ENCODE peak calls at places on chromosomes 4 and X, in ten cellular contexts. One of them, this sample, is unnamed.

GRCh38 chr4:8015512-8015911 is 75.9 kb upstream of the AFAP1 start:
- DNase-seq in frontal cortex: peak; percentile 67
- DNase-seq in AML-193: no peak
- DNase-seq in HS-5: no peak
- DNase-seq in NCI-H2081: peak; percentile 22
- DNase-seq in NCI-H1105 treated with DMSO at 0.1 percent for 48 hours: no peak
- DNase-seq in pons: peak; percentile 65
- DNase-seq in CD4-positive, alpha-beta memory T cell: no peak
- DNase-seq in left lung: no peak
- DNase-seq in NCI-H1092: no peak
- DNase-seq in this sample: no peak

GRCh38 chr4:70705146-70705855 is 16.5 kb upstream of the RUFY3 start:
- DNase-seq in frontal cortex: peak; percentile 81
- DNase-seq in AML-193: peak; percentile 41
- DNase-seq in HS-5: no peak
- DNase-seq in NCI-H2081: no peak
- DNase-seq in NCI-H1105 treated with DMSO at 0.1 percent for 48 hours: peak; percentile 44
- DNase-seq in pons: peak; percentile 51
- DNase-seq in CD4-positive, alpha-beta memory T cell: peak; percentile 77
- DNase-seq in left lung: peak; percentile 85
- DNase-seq in NCI-H1092: peak; percentile 41
- DNase-seq in this sample: peak; percentile 83

GRCh38 chr4:89681671-89682070 is 155.3 kb downstream of the SNCA start:
- DNase-seq in frontal cortex: no peak
- DNase-seq in AML-193: no peak
- DNase-seq in HS-5: no peak
- DNase-seq in NCI-H2081: no peak
- DNase-seq in NCI-H1105 treated with DMSO at 0.1 percent for 48 hours: no peak
- DNase-seq in pons: no peak
- DNase-seq in CD4-positive, alpha-beta memory T cell: no peak
- DNase-seq in left lung: no peak
- DNase-seq in NCI-H1092: no peak
- DNase-seq in this sample: no peak

GRCh38 chr4:183444953-183445543 is 612 bp downstream of the CDKN2AIP start:
- DNase-seq in frontal cortex: peak; percentile 54
- DNase-seq in AML-193: peak; percentile 30
- DNase-seq in HS-5: no peak
- DNase-seq in NCI-H2081: no peak
- DNase-seq in NCI-H1105 treated with DMSO at 0.1 percent for 48 hours: peak; percentile 17
- DNase-seq in pons: no peak
- DNase-seq in CD4-positive, alpha-beta memory T cell: no peak
- DNase-seq in left lung: peak; percentile 47
- DNase-seq in NCI-H1092: no peak
- DNase-seq in this sample: peak; percentile 27

GRCh38 chr4:143417679-143418403 is 81.2 kb downstream of the GAB1 start:
- DNase-seq in frontal cortex: no peak
- DNase-seq in AML-193: no peak
- DNase-seq in HS-5: no peak
- DNase-seq in NCI-H2081: no peak
- DNase-seq in NCI-H1105 treated with DMSO at 0.1 percent for 48 hours: no peak
- DNase-seq in pons: no peak
- DNase-seq in CD4-positive, alpha-beta memory T cell: no peak
- DNase-seq in left lung: no peak
- DNase-seq in NCI-H1092: no peak
- DNase-seq in this sample: no peak

GRCh38 chrX:42832764-42833549 is 55.0 kb upstream of the PPP1R2C start:
- DNase-seq in frontal cortex: no peak
- DNase-seq in AML-193: no peak
- DNase-seq in HS-5: no peak
- DNase-seq in NCI-H2081: no peak
- DNase-seq in NCI-H1105 treated with DMSO at 0.1 percent for 48 hours: no peak
- DNase-seq in pons: peak; percentile 15
- DNase-seq in CD4-positive, alpha-beta memory T cell: no peak
- DNase-seq in left lung: no peak
- DNase-seq in NCI-H1092: no peak
- DNase-seq in this sample: no peak

GRCh38 chr4:37685726-37686372 is 327 bp downstream of the RELL1 start:
- DNase-seq in frontal cortex: no peak
- DNase-seq in AML-193: peak; percentile 56
- DNase-seq in HS-5: no peak
- DNase-seq in NCI-H2081: peak; percentile 33
- DNase-seq in NCI-H1105 treated with DMSO at 0.1 percent for 48 hours: peak; percentile 12
- DNase-seq in pons: no peak
- DNase-seq in CD4-positive, alpha-beta memory T cell: no peak
- DNase-seq in left lung: peak; percentile 52
- DNase-seq in NCI-H1092: peak; percentile 23
- DNase-seq in this sample: peak; percentile 80

GRCh38 chr4:45679411-45679810 is 444.4 kb downstream of the GABRG1 start:
- DNase-seq in frontal cortex: no peak
- DNase-seq in AML-193: no peak
- DNase-seq in HS-5: no peak
- DNase-seq in NCI-H2081: no peak
- DNase-seq in NCI-H1105 treated with DMSO at 0.1 percent for 48 hours: no peak
- DNase-seq in pons: no peak
- DNase-seq in CD4-positive, alpha-beta memory T cell: no peak
- DNase-seq in left lung: no peak
- DNase-seq in NCI-H1092: no peak
- DNase-seq in this sample: no peak

GRCh38 chrX:86436116-86436515 is 287.9 kb downstream of the DACH2 start:
- DNase-seq in frontal cortex: no peak
- DNase-seq in AML-193: no peak
- DNase-seq in HS-5: no peak
- DNase-seq in NCI-H2081: no peak
- DNase-seq in NCI-H1105 treated with DMSO at 0.1 percent for 48 hours: no peak
- DNase-seq in pons: no peak
- DNase-seq in CD4-positive, alpha-beta memory T cell: no peak
- DNase-seq in left lung: no peak
- DNase-seq in NCI-H1092: no peak
- DNase-seq in this sample: no peak

GRCh38 chr4:73843369-73843768 is 6.9 kb downstream of the CXCL6 start:
- DNase-seq in frontal cortex: no peak
- DNase-seq in AML-193: no peak
- DNase-seq in HS-5: no peak
- DNase-seq in NCI-H2081: no peak
- DNase-seq in NCI-H1105 treated with DMSO at 0.1 percent for 48 hours: no peak
- DNase-seq in pons: no peak
- DNase-seq in CD4-positive, alpha-beta memory T cell: no peak
- DNase-seq in left lung: no peak
- DNase-seq in NCI-H1092: no peak
- DNase-seq in this sample: no peak

GRCh38 chr4:154622598-154622997 is 10.1 kb upstream of the FGG start:
- DNase-seq in frontal cortex: peak; percentile 47
- DNase-seq in AML-193: peak; percentile 32
- DNase-seq in HS-5: peak; percentile 3
- DNase-seq in NCI-H2081: peak; percentile 27
- DNase-seq in NCI-H1105 treated with DMSO at 0.1 percent for 48 hours: peak; percentile 29
- DNase-seq in pons: peak; percentile 72
- DNase-seq in CD4-positive, alpha-beta memory T cell: peak; percentile 17
- DNase-seq in left lung: no peak
- DNase-seq in NCI-H1092: no peak
- DNase-seq in this sample: no peak

GRCh38 chr4:13525606-13526281 is 18.6 kb downstream of the NKX3-2 start:
- DNase-seq in frontal cortex: peak; percentile 8
- DNase-seq in AML-193: no peak
- DNase-seq in HS-5: no peak
- DNase-seq in NCI-H2081: no peak
- DNase-seq in NCI-H1105 treated with DMSO at 0.1 percent for 48 hours: no peak
- DNase-seq in pons: no peak
- DNase-seq in CD4-positive, alpha-beta memory T cell: no peak
- DNase-seq in left lung: no peak
- DNase-seq in NCI-H1092: no peak
- DNase-seq in this sample: no peak

GRCh38 chrX:43140546-43140945 is 362.6 kb upstream of the PPP1R2C start:
- DNase-seq in frontal cortex: no peak
- DNase-seq in AML-193: no peak
- DNase-seq in HS-5: peak; percentile 5
- DNase-seq in NCI-H2081: no peak
- DNase-seq in NCI-H1105 treated with DMSO at 0.1 percent for 48 hours: no peak
- DNase-seq in pons: no peak
- DNase-seq in CD4-positive, alpha-beta memory T cell: no peak
- DNase-seq in left lung: no peak
- DNase-seq in NCI-H1092: no peak
- DNase-seq in this sample: no peak

GRCh38 chr4:8275511-8275910 is 6.0 kb downstream of the HTRA3 start:
- DNase-seq in frontal cortex: no peak
- DNase-seq in AML-193: no peak
- DNase-seq in HS-5: no peak
- DNase-seq in NCI-H2081: no peak
- DNase-seq in NCI-H1105 treated with DMSO at 0.1 percent for 48 hours: no peak
- DNase-seq in pons: no peak
- DNase-seq in CD4-positive, alpha-beta memory T cell: no peak
- DNase-seq in left lung: no peak
- DNase-seq in NCI-H1092: no peak
- DNase-seq in this sample: no peak

GRCh38 chrX:153684447-153685178 is 3.1 kb upstream of the SLC6A8 start:
- DNase-seq in frontal cortex: no peak
- DNase-seq in AML-193: no peak
- DNase-seq in HS-5: no peak
- DNase-seq in NCI-H2081: no peak
- DNase-seq in NCI-H1105 treated with DMSO at 0.1 percent for 48 hours: no peak
- DNase-seq in pons: no peak
- DNase-seq in CD4-positive, alpha-beta memory T cell: no peak
- DNase-seq in left lung: peak; percentile 18
- DNase-seq in NCI-H1092: no peak
- DNase-seq in this sample: no peak

GRCh38 chrX:40485973-40486372 is 94.8 kb upstream of the ATP6AP2 start:
- DNase-seq in frontal cortex: no peak
- DNase-seq in AML-193: no peak
- DNase-seq in HS-5: no peak
- DNase-seq in NCI-H2081: no peak
- DNase-seq in NCI-H1105 treated with DMSO at 0.1 percent for 48 hours: no peak
- DNase-seq in pons: no peak
- DNase-seq in CD4-positive, alpha-beta memory T cell: no peak
- DNase-seq in left lung: no peak
- DNase-seq in NCI-H1092: no peak
- DNase-seq in this sample: no peak

GRCh38 chr4:64713256-64713840 is 304.1 kb upstream of the TECRL start:
- DNase-seq in frontal cortex: no peak
- DNase-seq in AML-193: peak; percentile 37
- DNase-seq in HS-5: no peak
- DNase-seq in NCI-H2081: no peak
- DNase-seq in NCI-H1105 treated with DMSO at 0.1 percent for 48 hours: no peak
- DNase-seq in pons: peak; percentile 26
- DNase-seq in CD4-positive, alpha-beta memory T cell: no peak
- DNase-seq in left lung: no peak
- DNase-seq in NCI-H1092: no peak
- DNase-seq in this sample: no peak

GRCh38 chr4:37948542-37948941 is 11.7 kb upstream of the PTTG2 start:
- DNase-seq in frontal cortex: no peak
- DNase-seq in AML-193: no peak
- DNase-seq in HS-5: no peak
- DNase-seq in NCI-H2081: no peak
- DNase-seq in NCI-H1105 treated with DMSO at 0.1 percent for 48 hours: no peak
- DNase-seq in pons: no peak
- DNase-seq in CD4-positive, alpha-beta memory T cell: no peak
- DNase-seq in left lung: no peak
- DNase-seq in NCI-H1092: no peak
- DNase-seq in this sample: no peak

GRCh38 chr4:8093587-8094274 is 64.9 kb downstream of the ABLIM2 start:
- DNase-seq in frontal cortex: no peak
- DNase-seq in AML-193: no peak
- DNase-seq in HS-5: no peak
- DNase-seq in NCI-H2081: no peak
- DNase-seq in NCI-H1105 treated with DMSO at 0.1 percent for 48 hours: no peak
- DNase-seq in pons: no peak
- DNase-seq in CD4-positive, alpha-beta memory T cell: no peak
- DNase-seq in left lung: no peak
- DNase-seq in NCI-H1092: no peak
- DNase-seq in this sample: no peak

GRCh38 chr4:13917010-13917409 is 289.5 kb upstream of the BOD1L1 start:
- DNase-seq in frontal cortex: no peak
- DNase-seq in AML-193: no peak
- DNase-seq in HS-5: no peak
- DNase-seq in NCI-H2081: no peak
- DNase-seq in NCI-H1105 treated with DMSO at 0.1 percent for 48 hours: no peak
- DNase-seq in pons: no peak
- DNase-seq in CD4-positive, alpha-beta memory T cell: no peak
- DNase-seq in left lung: no peak
- DNase-seq in NCI-H1092: no peak
- DNase-seq in this sample: no peak

GRCh38 chr4:13208558-13209193 is 275.5 kb downstream of the RAB28 start:
- DNase-seq in frontal cortex: no peak
- DNase-seq in AML-193: no peak
- DNase-seq in HS-5: no peak
- DNase-seq in NCI-H2081: no peak
- DNase-seq in NCI-H1105 treated with DMSO at 0.1 percent for 48 hours: no peak
- DNase-seq in pons: no peak
- DNase-seq in CD4-positive, alpha-beta memory T cell: no peak
- DNase-seq in left lung: no peak
- DNase-seq in NCI-H1092: no peak
- DNase-seq in this sample: no peak

GRCh38 chrX:19725545-19726102 is 161.8 kb downstream of the SH3KBP1 start:
- DNase-seq in frontal cortex: no peak
- DNase-seq in AML-193: peak; percentile 80
- DNase-seq in HS-5: no peak
- DNase-seq in NCI-H2081: no peak
- DNase-seq in NCI-H1105 treated with DMSO at 0.1 percent for 48 hours: no peak
- DNase-seq in pons: no peak
- DNase-seq in CD4-positive, alpha-beta memory T cell: no peak
- DNase-seq in left lung: no peak
- DNase-seq in NCI-H1092: no peak
- DNase-seq in this sample: no peak

GRCh38 chrX:101744085-101744484 is 84.4 kb upstream of the ARMCX2 start:
- DNase-seq in frontal cortex: no peak
- DNase-seq in AML-193: no peak
- DNase-seq in HS-5: no peak
- DNase-seq in NCI-H2081: no peak
- DNase-seq in NCI-H1105 treated with DMSO at 0.1 percent for 48 hours: no peak
- DNase-seq in pons: no peak
- DNase-seq in CD4-positive, alpha-beta memory T cell: no peak
- DNase-seq in left lung: no peak
- DNase-seq in NCI-H1092: no peak
- DNase-seq in this sample: no peak

GRCh38 chrX:129755779-129756650 is 17.2 kb downstream of the XPNPEP2 start:
- DNase-seq in frontal cortex: no peak
- DNase-seq in AML-193: no peak
- DNase-seq in HS-5: no peak
- DNase-seq in NCI-H2081: no peak
- DNase-seq in NCI-H1105 treated with DMSO at 0.1 percent for 48 hours: no peak
- DNase-seq in pons: no peak
- DNase-seq in CD4-positive, alpha-beta memory T cell: peak; percentile 36
- DNase-seq in left lung: no peak
- DNase-seq in NCI-H1092: no peak
- DNase-seq in this sample: no peak

GRCh38 chr4:77959566-77960338 is 97.1 kb downstream of the MRPL1 start:
- DNase-seq in frontal cortex: peak; percentile 14
- DNase-seq in AML-193: peak; percentile 39
- DNase-seq in HS-5: no peak
- DNase-seq in NCI-H2081: peak; percentile 50
- DNase-seq in NCI-H1105 treated with DMSO at 0.1 percent for 48 hours: peak; percentile 69
- DNase-seq in pons: peak; percentile 65
- DNase-seq in CD4-positive, alpha-beta memory T cell: peak; percentile 8
- DNase-seq in left lung: no peak
- DNase-seq in NCI-H1092: peak; percentile 53
- DNase-seq in this sample: no peak

GRCh38 chr4:104969394-104970066 is 177.1 kb upstream of the TET2 start:
- DNase-seq in frontal cortex: no peak
- DNase-seq in AML-193: peak; percentile 26
- DNase-seq in HS-5: no peak
- DNase-seq in NCI-H2081: no peak
- DNase-seq in NCI-H1105 treated with DMSO at 0.1 percent for 48 hours: no peak
- DNase-seq in pons: no peak
- DNase-seq in CD4-positive, alpha-beta memory T cell: no peak
- DNase-seq in left lung: no peak
- DNase-seq in NCI-H1092: no peak
- DNase-seq in this sample: no peak

GRCh38 chr4:126271266-126271665 is 956.5 kb downstream of the FAT4 start:
- DNase-seq in frontal cortex: no peak
- DNase-seq in AML-193: no peak
- DNase-seq in HS-5: no peak
- DNase-seq in NCI-H2081: no peak
- DNase-seq in NCI-H1105 treated with DMSO at 0.1 percent for 48 hours: no peak
- DNase-seq in pons: no peak
- DNase-seq in CD4-positive, alpha-beta memory T cell: no peak
- DNase-seq in left lung: no peak
- DNase-seq in NCI-H1092: no peak
- DNase-seq in this sample: no peak

This sample was measured in tibial artery.